ENCODE peak calls at places on chromosomes 12 and 14, in five cellular contexts. N, A, J, R and V are unnamed samples.

GRCh38 chr14:26872510-26872909 is 274.7 kb upstream of the NOVA1 start:
- DNase-seq in N (no peak), A (peak; percentile 30), J (no peak), R (no peak), V (no peak)

GRCh38 chr12:120453977-120454376 is 7.7 kb downstream of the GATC start:
- DNase-seq in N (peak; percentile 51), A (no peak), J (peak; percentile 74), R (no peak), V (no peak)

GRCh38 chr12:88973998-88974397 is 378.3 kb downstream of the DUSP6 start:
- DNase-seq in N (no peak), A (no peak), J (no peak), R (no peak), V (no peak)

GRCh38 chr12:5808956-5809355 is 136.1 kb downstream of the ANO2 start:
- DNase-seq in N (no peak), A (no peak), J (no peak), R (no peak), V (peak; percentile 18)

GRCh38 chr14:94163806-94164205 is 10.3 kb upstream of the PPP4R4 start:
- DNase-seq in N (no peak), A (no peak), J (peak; percentile 32), R (no peak), V (no peak)

GRCh38 chr14:92309968-92310367 is 13.0 kb upstream of the SLC24A4 start:
- DNase-seq in N (no peak), A (no peak), J (no peak), R (no peak), V (no peak)

GRCh38 chr14:52741865-52742264 is 11.9 kb downstream of the STYX start:
- DNase-seq in N (no peak), A (no peak), J (no peak), R (no peak), V (no peak)

GRCh38 chr12:26704684-26705475 is 128.1 kb downstream of the ITPR2 start:
- DNase-seq in N (no peak), A (no peak), J (no peak), R (no peak), V (no peak)

GRCh38 chr14:63890553-63890952 is 37.7 kb downstream of the SYNE2 start:
- DNase-seq in N (peak; percentile 48), A (no peak), J (no peak), R (no peak), V (no peak)

GRCh38 chr12:109308534-109309440 is at the start of gene FOXN4:
- DNase-seq in N (no peak), A (no peak), J (peak; percentile 92), R (no peak), V (no peak)

GRCh38 chr12:80157640-80158039 is 58.3 kb downstream of the OTOGL start:
- DNase-seq in N (peak; percentile 7), A (no peak), J (no peak), R (no peak), V (peak; percentile 30)

GRCh38 chr12:68675098-68675842 is 11.5 kb upstream of the NUP107 start:
- DNase-seq in N (no peak), A (no peak), J (no peak), R (no peak), V (no peak)

GRCh38 chr12:109462868-109463692 is 14.0 kb downstream of the KCTD10 start:
- DNase-seq in N (peak; percentile 83), A (peak; percentile 92), J (peak; percentile 48), R (peak; percentile 87), V (peak; percentile 94)

GRCh38 chr12:80781313-80781712 is 64.6 kb downstream of the MYF5 start:
- DNase-seq in N (no peak), A (no peak), J (no peak), R (no peak), V (no peak)

GRCh38 chr12:19110541-19110940 is 19.0 kb upstream of the PLEKHA5 start:
- DNase-seq in N (no peak), A (no peak), J (no peak), R (no peak), V (peak; percentile 6)

GRCh38 chr14:89000007-89000942 is 175.8 kb downstream of the TTC8 start:
- DNase-seq in N (peak; percentile 97), A (peak; percentile 77), J (peak; percentile 14), R (no peak), V (peak; percentile 97)

GRCh38 chr14:104893435-104894207 is 28.6 kb downstream of the CEP170B start:
- DNase-seq in N (no peak), A (peak; percentile 21), J (peak; percentile 59), R (peak; percentile 34), V (no peak)

GRCh38 chr12:91194500-91194899 is 11.9 kb upstream of the DCN start:
- DNase-seq in N (peak; percentile 86), A (no peak), J (no peak), R (no peak), V (no peak)

GRCh38 chr14:105283028-105283427 is 17.8 kb downstream of the BRF1 start:
- DNase-seq in N (no peak), A (no peak), J (peak; percentile 91), R (no peak), V (no peak)

GRCh38 chr12:23534196-23534595 is 415.3 kb downstream of the SOX5 start:
- DNase-seq in N (no peak), A (no peak), J (no peak), R (no peak), V (no peak)
- H3K4me3 ChIP-seq in N (no peak overlapping the region), A (no peak overlapping the region), J (no peak overlapping the region), R (no peak overlapping the region), V (no peak overlapping the region)

GRCh38 chr12:56208014-56208413 is 13.7 kb downstream of the RNF41 start:
- DNase-seq in N (no peak), A (no peak), J (no peak), R (no peak), V (no peak)
- H3K36me3 ChIP-seq in N (peaks cover 33% of the 10 kb centered on the region), A (peaks cover 87% of the 10 kb centered on the region), J (peaks cover 47% of the 10 kb centered on the region), R (peaks cover 2% of the 10 kb centered on the region), V (peaks cover 77% of the 10 kb centered on the region)

GRCh38 chr14:68630081-68630571 is 162.7 kb downstream of the ZFP36L1 start:
- DNase-seq in N (no peak), A (no peak), J (peak; percentile 41), R (no peak), V (no peak)
- H3K27me3 ChIP-seq in N (no peaks in the 10 kb centered on the region), A (no peaks in the 10 kb centered on the region), J (no peaks in the 10 kb centered on the region), R (no peaks in the 10 kb centered on the region), V (no peaks in the 10 kb centered on the region)

DNA sequence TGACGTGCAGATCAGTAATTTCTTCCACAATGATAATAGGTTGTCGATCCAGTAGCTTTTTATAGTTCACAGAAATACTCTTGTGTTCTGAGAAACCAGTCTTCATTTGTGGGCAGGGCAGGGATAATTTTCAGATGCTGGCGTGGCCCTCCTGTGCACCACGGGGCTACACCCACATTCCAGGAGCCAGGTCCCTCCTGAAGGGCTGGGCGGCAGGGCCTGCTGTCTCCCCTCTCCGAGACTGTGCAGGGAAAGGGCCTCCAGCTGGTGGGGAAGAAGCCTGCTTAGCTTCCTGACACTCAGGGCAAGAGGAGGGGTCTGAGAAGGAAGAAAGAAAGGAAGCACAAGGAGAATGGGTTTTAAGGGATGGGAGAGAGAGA is 94.9 kb downstream of the ADGRD1 start:
- DNase-seq in N (no peak), A (no peak), J (peak; percentile 33), R (no peak), V (no peak)
- H3K4me3 ChIP-seq in N (no peak overlapping the region), A (no peak overlapping the region), J (no peak overlapping the region), R (no peak overlapping the region), V (no peak overlapping the region)

GRCh38 chr14:29580763-29581162 is 346.9 kb downstream of the PRKD1 start:
- DNase-seq in N (no peak), A (no peak), J (no peak), R (no peak), V (no peak)
- H3K36me3 ChIP-seq in N (no peaks in the 10 kb centered on the region), A (peaks cover 7% of the 10 kb centered on the region), J (no peaks in the 10 kb centered on the region), R (no peaks in the 10 kb centered on the region), V (no peaks in the 10 kb centered on the region)

DNA sequence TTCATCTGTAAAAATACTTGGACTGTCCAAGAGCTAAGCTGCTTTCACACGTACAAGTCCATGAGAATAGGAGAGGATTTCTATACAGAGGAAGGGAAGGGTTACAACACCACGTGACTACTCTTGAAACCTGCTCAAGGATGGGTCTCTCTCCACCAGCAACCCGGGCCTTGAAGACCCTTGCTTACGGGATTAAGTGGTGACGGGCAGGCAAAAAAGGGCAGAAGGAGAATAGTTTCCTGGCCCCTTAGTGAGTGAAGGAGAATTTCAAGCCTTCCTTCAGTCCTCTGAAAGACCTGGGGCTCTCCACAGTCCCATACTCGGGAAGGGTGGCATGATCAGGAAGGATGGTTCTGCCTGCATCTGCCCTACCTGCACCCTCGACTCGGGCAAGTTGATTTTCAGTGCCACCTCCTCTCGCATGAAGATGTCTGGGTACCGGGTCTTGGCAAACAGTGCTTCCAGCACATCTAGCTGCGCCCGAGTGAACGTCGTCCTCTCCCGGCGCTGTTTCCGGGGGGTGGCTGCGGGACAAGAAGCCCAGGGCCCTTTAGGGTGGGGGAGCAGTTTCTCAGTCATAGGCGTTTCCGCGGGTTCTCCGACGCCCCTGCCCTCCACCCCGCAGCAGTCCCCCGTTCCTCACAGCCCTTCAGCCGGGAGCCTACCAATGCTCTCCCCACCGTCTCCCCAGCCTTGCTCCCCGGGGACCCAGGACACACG is 6.3 kb downstream of the OTX2 start:
- DNase-seq in N (no peak), A (no peak), J (peak; percentile 32), R (no peak), V (no peak)
- H3K27me3 ChIP-seq in N (peaks cover 58% of the 10 kb centered on the region), A (peaks cover 100% of the 10 kb centered on the region), J (peaks cover 63% of the 10 kb centered on the region), R (peaks cover 5% of the 10 kb centered on the region), V (peaks cover 79% of the 10 kb centered on the region)

GRCh38 chr14:95699397-95699796 is 13.2 kb downstream of the TCL1B start:
- DNase-seq in N (no peak), A (no peak), J (no peak), R (no peak), V (no peak)

GRCh38 chr14:95700221-95700976 is 13.5 kb downstream of the TCL1A start:
- DNase-seq in N (no peak), A (no peak), J (peak; percentile 67), R (no peak), V (no peak)

GRCh38 chr14:95703341-95703740 is 10.6 kb downstream of the TCL1A start:
- DNase-seq in N (no peak), A (no peak), J (no peak), R (no peak), V (no peak)

GRCh38 chr14:95703805-95704204 is 10.1 kb downstream of the TCL1A start:
- DNase-seq in N (no peak), A (no peak), J (no peak), R (no peak), V (no peak)

GRCh38 chr14:95701846-95702221 is 12.1 kb downstream of the TCL1A start:
- DNase-seq in N (no peak), A (no peak), J (peak; percentile 60), R (peak; percentile 57), V (no peak)
- H3K4me3 ChIP-seq in N (no peak overlapping the region), A (no peak overlapping the region), J (no peak overlapping the region), R (no peak overlapping the region), V (no peak overlapping the region)